ENCODE peak calls at places on chromosomes 11 and 22, in seven cellular contexts. U is MM.1S, Q is fibroblast of lung, W is psoas muscle, V is esophagus squamous epithelium, B is transverse colon, J is Peyer's patch. X is an unnamed sample. For H3K4me1, the result is how much of the 10 kb centered on the place peaks cover.

GRCh38 chr11:47415949-47416472 is 7.6 kb downstream of the SLC39A13 start:
- DNase-seq in U (no peak), Q (peak), W (peak), V (no peak), B (peak), J (peak), X (peak)

GRCh38 chr22:42185915-42186439 is 55.4 kb upstream of the CYP2D6 start:
- DNase-seq in U (no peak), Q (no peak), W (no peak), V (no peak), B (no peak), J (no peak), X (no peak)

GRCh38 chr11:888290-889212 is 22.1 kb downstream of the CHID1 start:
- DNase-seq in U (no peak), Q (no peak), W (no peak), V (no peak), B (no peak), J (no peak), X (no peak)

GRCh38 chr22:46969491-46969890 is 207.0 kb downstream of the TBC1D22A start:
- DNase-seq in U (no peak), Q (no peak), W (no peak), V (no peak), B (no peak), J (no peak), X (no peak)

GRCh38 chr11:67055812-67056211 is 835 bp upstream of the RHOD start:
- DNase-seq in U (no peak), Q (peak), W (peak), V (no peak), B (no peak), J (no peak), X (peak)

GRCh38 chr22:50569896-50570535 is 7.3 kb upstream of the SYCE3 start:
- DNase-seq in U (no peak), Q (no peak), W (no peak), V (no peak), B (no peak), J (peak), X (no peak)

GRCh38 chr22:17753401-17753989 is 20.8 kb downstream of the BID start:
- DNase-seq in U (no peak), Q (peak), W (no peak), V (no peak), B (no peak), J (no peak), X (no peak)

GRCh38 chr11:17395978-17396377 is 7.5 kb upstream of the KCNJ11 start:
- DNase-seq in U (no peak), Q (no peak), W (no peak), V (no peak), B (no peak), J (no peak), X (no peak)

GRCh38 chr11:1307163-1307870 is 2.1 kb downstream of the TOLLIP start:
- DNase-seq in U (no peak), Q (no peak), W (no peak), V (no peak), B (no peak), J (no peak), X (peak)

DNA sequence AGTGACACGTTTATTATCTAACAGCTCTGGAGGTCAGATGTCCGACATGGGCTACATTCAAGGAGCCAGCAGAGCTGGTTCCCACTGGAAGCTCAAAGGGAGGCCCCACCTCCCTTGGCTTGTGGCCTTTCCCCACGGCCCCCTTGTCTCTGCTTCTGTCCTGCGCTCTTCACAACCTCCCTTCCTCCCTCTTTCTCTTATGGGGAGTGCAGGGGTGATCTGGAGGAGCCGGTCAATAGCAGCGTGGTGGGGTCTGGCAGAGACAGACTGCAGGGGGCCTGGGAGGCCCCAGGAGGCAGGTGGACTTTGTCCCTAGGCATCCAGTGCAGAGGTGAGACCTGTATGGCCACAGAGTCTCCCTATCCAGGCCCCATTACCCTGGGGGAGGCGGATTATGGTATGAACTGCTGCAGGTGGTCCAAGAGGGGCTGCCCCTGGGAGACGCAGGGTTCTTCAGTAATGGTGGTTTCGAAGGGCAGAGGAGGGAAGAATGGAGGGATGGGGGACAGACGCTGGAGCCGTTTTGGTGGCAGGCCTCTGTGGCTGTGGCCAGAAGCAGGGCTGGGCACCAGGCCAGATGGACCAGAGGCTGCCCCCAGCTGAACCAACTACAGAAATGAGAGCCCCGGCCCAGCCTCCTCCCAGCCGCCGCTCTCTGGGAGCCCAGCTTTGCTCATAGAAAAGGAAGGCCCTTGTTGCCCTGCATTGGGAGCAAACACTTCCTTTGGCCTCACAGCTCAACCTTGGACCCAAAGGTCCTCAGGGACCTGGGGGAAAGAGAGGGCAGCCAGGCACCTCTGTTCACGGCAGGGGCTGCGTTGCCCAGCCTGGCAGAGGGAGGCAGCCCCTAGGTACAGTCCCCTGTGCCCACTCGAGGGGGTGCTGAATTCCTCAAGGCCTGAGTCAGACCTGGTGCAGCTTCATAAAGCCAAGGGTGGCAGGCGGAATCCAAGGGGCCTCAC is 30.8 kb upstream of the KCNQ1OT1 start:
- DNase-seq in U (no peak), Q (no peak), W (no peak), V (no peak), B (no peak), J (no peak), X (peak)
- H3K4me1 ChIP-seq in U (under half), Q (under half), W (under half), V (under half), B (under half), J (under half), X (half or more)

GRCh38 chr11:94753630-94754029 is 14.5 kb upstream of the AMOTL1 start:
- DNase-seq in U (no peak), Q (no peak), W (no peak), V (no peak), B (no peak), J (no peak), X (no peak)
- H3K4me1 ChIP-seq in U (under half), Q (under half), W (under half), V (half or more), B (under half), J (under half), X (under half)

DNA sequence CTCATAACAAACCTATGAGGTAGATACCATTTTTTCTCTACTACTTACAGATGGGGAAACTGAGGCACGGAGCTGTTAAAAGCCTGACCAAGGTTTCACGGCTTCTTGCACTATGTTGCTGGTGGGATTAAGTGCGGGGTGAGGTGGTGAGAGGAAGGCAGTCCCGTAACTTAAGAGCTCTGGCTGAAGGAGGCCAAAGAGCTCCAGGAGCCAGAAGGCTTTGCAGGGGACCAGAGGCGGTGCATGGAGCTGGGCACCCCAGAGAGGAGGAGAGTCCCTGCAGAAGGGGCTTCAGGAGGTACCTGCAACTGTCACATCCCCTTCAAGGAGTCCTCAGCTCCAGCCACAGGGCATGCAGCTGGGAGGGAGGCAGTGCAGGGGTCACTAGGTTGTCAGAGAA is 4.1 kb downstream of the CHRM4 start:
- DNase-seq in U (no peak), Q (no peak), W (no peak), V (no peak), B (no peak), J (no peak), X (no peak)
- H3K4me1 ChIP-seq in U (under half), Q (under half), W (under half), V (under half), B (under half), J (under half), X (under half)

DNA sequence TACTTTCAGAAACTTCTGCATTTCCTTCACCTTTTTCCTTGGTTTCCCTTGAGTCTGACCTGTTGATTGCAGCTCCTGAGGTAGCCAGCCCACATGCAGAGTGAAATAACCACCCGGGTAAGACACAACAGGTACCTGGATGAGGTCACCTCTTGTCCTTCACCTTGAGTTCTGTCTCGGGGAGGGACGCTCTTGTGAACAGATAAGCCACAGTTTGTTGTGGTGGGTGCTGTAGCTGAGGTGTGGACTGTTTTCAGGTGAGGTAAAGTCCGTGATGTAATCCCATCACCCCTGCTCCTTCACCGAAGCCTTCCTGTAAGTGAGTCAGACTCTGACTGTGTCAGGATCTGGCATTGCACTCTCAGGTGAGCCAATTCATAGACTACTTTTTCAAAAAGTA is 183.1 kb downstream of the NAV2 start:
- DNase-seq in U (no peak), Q (no peak), W (no peak), V (no peak), B (no peak), J (no peak), X (peak)
- H3K4me1 ChIP-seq in U (under half), Q (under half), W (under half), V (under half), B (under half), J (under half), X (under half)

DNA sequence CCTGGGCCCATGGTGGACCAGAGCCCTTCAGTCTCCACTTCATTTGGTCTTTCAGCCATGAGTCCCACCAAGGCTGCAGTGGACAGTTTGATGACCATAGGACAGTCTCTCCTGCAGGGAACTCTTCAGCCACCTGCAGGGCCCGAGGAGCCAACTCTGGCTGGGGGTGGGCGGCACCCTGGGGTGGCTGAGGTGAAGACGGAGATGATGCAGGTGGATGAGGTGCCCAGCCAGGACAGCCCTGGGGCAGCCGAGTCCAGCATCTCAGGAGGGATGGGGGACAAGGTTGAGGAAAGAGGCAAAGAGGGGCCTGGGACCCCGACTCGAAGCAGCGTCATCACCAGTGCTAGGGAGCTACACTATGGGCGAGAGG is 4.3 kb downstream of the ZBTB16 start:
- DNase-seq in U (no peak), Q (no peak), W (no peak), V (no peak), B (no peak), J (no peak), X (no peak)
- H3K4me1 ChIP-seq in U (under half), Q (under half), W (half or more), V (half or more), B (under half), J (under half), X (half or more)

DNA sequence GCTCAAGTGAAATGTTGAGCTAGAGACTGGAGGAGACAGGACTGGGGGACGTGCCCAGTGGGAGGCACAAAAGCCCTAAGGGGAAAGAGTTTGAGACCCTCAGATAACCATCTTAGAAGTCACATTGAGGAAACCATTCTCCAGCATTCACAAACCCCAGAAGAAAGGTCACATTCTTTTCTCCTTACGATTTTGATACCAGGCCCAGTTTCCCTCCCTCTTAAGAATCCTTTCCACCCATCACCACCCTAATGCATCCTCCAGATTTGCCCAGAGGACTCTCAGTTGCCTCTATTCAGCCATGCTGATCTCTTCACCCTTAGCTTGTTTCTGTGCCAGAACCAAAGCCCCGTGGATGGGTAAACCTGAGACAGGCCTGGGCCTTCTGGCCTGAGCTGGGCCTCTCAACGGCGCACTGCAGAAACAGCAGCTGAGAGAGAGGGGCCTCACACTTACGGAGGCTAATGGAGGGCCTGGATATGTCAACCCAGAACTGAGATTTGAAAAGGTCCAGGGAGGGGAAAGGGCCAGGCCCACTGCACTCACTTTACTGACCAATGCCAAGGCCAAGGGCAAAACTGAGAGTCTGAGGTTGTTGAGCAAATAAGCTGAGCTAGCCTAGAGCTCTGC is 32.3 kb upstream of the OAF start:
- DNase-seq in U (no peak), Q (peak), W (no peak), V (no peak), B (no peak), J (no peak), X (no peak)
- H3K4me1 ChIP-seq in U (under half), Q (under half), W (under half), V (half or more), B (under half), J (under half), X (under half)